ENCODE peak calls at places on chromosomes 1 and 21, in seven cellular contexts. E is LoVo, Z is anterior cingulate cortex, F is occipital lobe, G is NAMALWA, L is OCI-M1, R is colonic mucosa. V is an unnamed sample.

GRCh38 chr1:212749924-212750535 is 41.5 kb downstream of the NSL1 start:
- DNase-seq in E (peak), R (no peak), Z (no peak), G (peak), L (peak), F (no peak), V (no peak)

GRCh38 chr21:14284439-14284838 is 68.5 kb downstream of the RBM11 start:
- DNase-seq in L (peak), R (no peak), G (peak), F (no peak), Z (no peak), E (no peak), V (no peak)

GRCh38 chr21:41247561-41247968 is 69.0 kb upstream of the FAM3B start:
- DNase-seq in G (no peak), F (no peak), E (no peak), R (peak), L (no peak), Z (no peak), V (no peak)

GRCh38 chr1:28122183-28122582 is 33.8 kb upstream of the EYA3 start:
- DNase-seq in G (no peak), Z (no peak), E (no peak), R (no peak), F (no peak), L (no peak), V (no peak)

GRCh38 chr1:27099904-27100796 is 54.8 kb downstream of the SLC9A1 start:
- DNase-seq in G (no peak), L (peak), Z (no peak), R (peak), E (no peak), F (no peak), V (no peak)

GRCh38 chr1:15667362-15667761 is 16.8 kb upstream of the PLEKHM2 start:
- DNase-seq in Z (no peak), L (no peak), F (peak), G (no peak), R (no peak), E (no peak), V (no peak)

GRCh38 chr1:73765551-73766233 is 432.3 kb downstream of the LRRIQ3 start:
- DNase-seq in Z (no peak), R (no peak), L (no peak), E (no peak), G (no peak), F (no peak), V (no peak)

GRCh38 chr1:203077367-203077766 is 8.4 kb downstream of the MYOG start:
- DNase-seq in Z (no peak), F (no peak), E (no peak), R (no peak), G (no peak), L (no peak), V (no peak)

GRCh38 chr1:44084998-44085675 is 33.5 kb upstream of the KLF17 start:
- DNase-seq in G (no peak), L (no peak), E (peak), F (no peak), R (no peak), Z (no peak), V (no peak)

V was measured in nucleus accumbens.